ENCODE peak calls at places on chromosomes 12 and 14, in four cellular contexts. One of them, this sample, is unnamed.

GRCh38 chr12:25839470-25839869 is 119.0 kb upstream of the RASSF8 start:
- DNase-seq in H1: no peak
- DNase-seq in mesenchymal stem cell: no peak
- DNase-seq in mesendoderm: no peak
- DNase-seq in this sample: no peak

GRCh38 chr12:12624479-12625120 is 12.9 kb downstream of the CREBL2 start:
- DNase-seq in H1: no peak
- DNase-seq in mesenchymal stem cell: no peak
- DNase-seq in mesendoderm: no peak
- DNase-seq in this sample: no peak

GRCh38 chr14:68786491-68787234 is 6.2 kb downstream of the ZFP36L1 start:
- DNase-seq in H1: no peak
- DNase-seq in mesenchymal stem cell: peak
- DNase-seq in mesendoderm: peak
- DNase-seq in this sample: peak

GRCh38 chr12:103799504-103800251 is 41.4 kb downstream of the NT5DC3 start:
- DNase-seq in H1: no peak
- DNase-seq in mesenchymal stem cell: peak
- DNase-seq in mesendoderm: peak
- DNase-seq in this sample: peak

GRCh38 chr14:102957222-102957621 is 34.8 kb downstream of the AMN start:
- DNase-seq in H1: no peak
- DNase-seq in mesenchymal stem cell: no peak
- DNase-seq in mesendoderm: no peak
- DNase-seq in this sample: no peak

GRCh38 chr14:32004300-32004699 is 72.8 kb upstream of the ARHGAP5 start:
- DNase-seq in H1: no peak
- DNase-seq in mesenchymal stem cell: peak
- DNase-seq in mesendoderm: no peak
- DNase-seq in this sample: no peak

GRCh38 chr12:116400671-116401357 is 123.3 kb upstream of the MED13L start:
- DNase-seq in H1: no peak
- DNase-seq in mesenchymal stem cell: no peak
- DNase-seq in mesendoderm: no peak
- DNase-seq in this sample: no peak

GRCh38 chr12:54159140-54159539 is 29.6 kb downstream of the SMUG1 start:
- DNase-seq in H1: peak
- DNase-seq in mesenchymal stem cell: no peak
- DNase-seq in mesendoderm: peak
- DNase-seq in this sample: peak

GRCh38 chr14:89440997-89441909 is 24.2 kb upstream of the FOXN3 start:
- DNase-seq in H1: peak
- DNase-seq in mesenchymal stem cell: no peak
- DNase-seq in mesendoderm: peak
- DNase-seq in this sample: no peak

GRCh38 chr12:67355428-67356385 is 86.5 kb downstream of the CAND1 start:
- DNase-seq in H1: peak
- DNase-seq in mesenchymal stem cell: peak
- DNase-seq in mesendoderm: peak
- DNase-seq in this sample: peak

GRCh38 chr12:6372403-6373003 is 2.9 kb downstream of the SCNN1A start:
- DNase-seq in H1: no peak
- DNase-seq in mesenchymal stem cell: peak
- DNase-seq in mesendoderm: peak
- DNase-seq in this sample: peak

GRCh38 chr14:52951730-52952481 is 1.1 kb upstream of the FERMT2 start:
- DNase-seq in H1: no peak
- DNase-seq in mesenchymal stem cell: peak
- DNase-seq in mesendoderm: peak
- DNase-seq in this sample: peak
- H2AK5ac ChIP-seq in H1: no peak
- H2AK5ac ChIP-seq in mesenchymal stem cell: peak
- H2AK5ac ChIP-seq in mesendoderm: no peak
- H2AK5ac ChIP-seq in this sample: no peak

GRCh38 chr14:29928342-29928640 is 644 bp upstream of the PRKD1 start:
- DNase-seq in H1: no peak
- DNase-seq in mesenchymal stem cell: peak
- DNase-seq in mesendoderm: peak
- DNase-seq in this sample: no peak
- H2AK5ac ChIP-seq in H1: no peak
- H2AK5ac ChIP-seq in mesenchymal stem cell: no peak
- H2AK5ac ChIP-seq in mesendoderm: no peak
- H2AK5ac ChIP-seq in this sample: no peak

GRCh38 chr14:95068521-95068920 is 88.8 kb downstream of the DICER1 start:
- DNase-seq in H1: no peak
- DNase-seq in mesenchymal stem cell: no peak
- DNase-seq in mesendoderm: no peak
- DNase-seq in this sample: no peak
- H2AK5ac ChIP-seq in H1: no peak
- H2AK5ac ChIP-seq in mesenchymal stem cell: no peak
- H2AK5ac ChIP-seq in mesendoderm: no peak
- H2AK5ac ChIP-seq in this sample: no peak

GRCh38 chr14:28759658-28760313 is 6.8 kb upstream of the FOXG1 start:
- DNase-seq in H1: no peak
- DNase-seq in mesenchymal stem cell: no peak
- DNase-seq in mesendoderm: peak
- DNase-seq in this sample: no peak
- H2AK5ac ChIP-seq in H1: no peak
- H2AK5ac ChIP-seq in mesenchymal stem cell: no peak
- H2AK5ac ChIP-seq in mesendoderm: no peak
- H2AK5ac ChIP-seq in this sample: no peak

GRCh38 chr12:46629331-46630229 is 196.2 kb downstream of the SLC38A4 start:
- DNase-seq in H1: no peak
- DNase-seq in mesenchymal stem cell: no peak
- DNase-seq in mesendoderm: no peak
- DNase-seq in this sample: no peak
- H2AK5ac ChIP-seq in H1: no peak
- H2AK5ac ChIP-seq in mesenchymal stem cell: peak
- H2AK5ac ChIP-seq in mesendoderm: no peak
- H2AK5ac ChIP-seq in this sample: no peak

DNA sequence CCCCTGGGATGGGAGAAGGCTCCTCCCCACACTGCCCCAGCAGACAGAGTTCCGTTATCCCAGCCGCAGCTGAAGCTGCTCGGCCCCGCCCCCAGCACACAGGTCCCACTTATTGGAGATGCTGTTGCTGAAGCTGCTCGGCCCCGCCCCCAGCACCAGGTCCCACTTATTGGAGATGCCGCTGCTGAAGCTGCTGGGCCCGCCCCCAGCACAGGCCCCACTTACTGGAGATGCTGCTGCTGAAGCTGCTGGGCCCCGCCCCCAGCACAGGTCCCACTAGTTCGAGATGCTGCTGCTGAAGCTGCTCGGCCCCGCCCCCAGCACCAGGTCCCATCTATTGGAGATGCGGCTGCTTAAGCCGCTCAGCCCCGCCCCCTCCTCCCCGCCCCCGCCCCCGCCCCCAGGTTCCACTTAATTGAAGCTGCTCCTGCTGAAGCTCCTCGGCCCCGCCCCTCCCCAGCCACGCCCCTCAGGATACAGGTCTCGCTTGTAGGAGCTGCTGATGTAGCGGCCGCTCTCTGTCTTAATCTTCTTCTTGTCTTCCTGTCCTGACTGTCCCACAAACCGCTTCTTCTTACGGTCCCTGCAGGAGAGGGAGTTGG is 12.0 kb downstream of the CFAP73 start:
- DNase-seq in H1: peak
- DNase-seq in mesenchymal stem cell: no peak
- DNase-seq in mesendoderm: peak
- DNase-seq in this sample: peak
- H2AK5ac ChIP-seq in H1: no peak
- H2AK5ac ChIP-seq in mesenchymal stem cell: no peak
- H2AK5ac ChIP-seq in mesendoderm: no peak
- H2AK5ac ChIP-seq in this sample: no peak